ENCODE peak calls at places on chromosomes 16 and 17, in five cellular contexts. One of them, this sample, is unnamed.

GRCh38 chr17:76623271-76624146 is 20.0 kb downstream of the ST6GALNAC1 start:
- DNase-seq in left ventricle myocardium inferior: peak
- DNase-seq in AG04449: no peak
- DNase-seq in heart right ventricle: peak
- DNase-seq in fibroblast of the aortic adventitia: peak
- DNase-seq in this sample: peak

GRCh38 chr16:527015-527903 is at the start of gene CAPN15:
- DNase-seq in left ventricle myocardium inferior: peak
- DNase-seq in AG04449: no peak
- DNase-seq in heart right ventricle: peak
- DNase-seq in fibroblast of the aortic adventitia: peak
- DNase-seq in this sample: peak

GRCh38 chr17:38449364-38449763 is 21.1 kb downstream of the ARHGAP23 start:
- DNase-seq in left ventricle myocardium inferior: no peak
- DNase-seq in AG04449: no peak
- DNase-seq in heart right ventricle: no peak
- DNase-seq in fibroblast of the aortic adventitia: no peak
- DNase-seq in this sample: peak

GRCh38 chr17:4721203-4722135 is 9.8 kb upstream of the MED11 start:
- DNase-seq in left ventricle myocardium inferior: peak
- DNase-seq in AG04449: no peak
- DNase-seq in heart right ventricle: no peak
- DNase-seq in fibroblast of the aortic adventitia: peak
- DNase-seq in this sample: peak

GRCh38 chr16:11757671-11758545 is 15.3 kb upstream of the TXNDC11 start:
- DNase-seq in left ventricle myocardium inferior: no peak
- DNase-seq in AG04449: peak
- DNase-seq in heart right ventricle: no peak
- DNase-seq in fibroblast of the aortic adventitia: peak
- DNase-seq in this sample: no peak

GRCh38 chr16:89638455-89638854 is 19.1 kb downstream of the CHMP1A start:
- DNase-seq in left ventricle myocardium inferior: no peak
- DNase-seq in AG04449: no peak
- DNase-seq in heart right ventricle: no peak
- DNase-seq in fibroblast of the aortic adventitia: no peak
- DNase-seq in this sample: no peak

GRCh38 chr16:53080345-53081031 is 25.7 kb downstream of the CHD9 start:
- DNase-seq in left ventricle myocardium inferior: peak
- DNase-seq in AG04449: no peak
- DNase-seq in heart right ventricle: peak
- DNase-seq in fibroblast of the aortic adventitia: peak
- DNase-seq in this sample: peak

GRCh38 chr16:56252835-56253234 is 61.5 kb downstream of the GNAO1 start:
- DNase-seq in left ventricle myocardium inferior: peak
- DNase-seq in AG04449: no peak
- DNase-seq in heart right ventricle: peak
- DNase-seq in fibroblast of the aortic adventitia: no peak
- DNase-seq in this sample: peak

GRCh38 chr16:86467490-86467889 is 42.8 kb upstream of the FOXF1 start:
- DNase-seq in left ventricle myocardium inferior: no peak
- DNase-seq in AG04449: no peak
- DNase-seq in heart right ventricle: no peak
- DNase-seq in fibroblast of the aortic adventitia: no peak
- DNase-seq in this sample: no peak
- H3K4me3 ChIP-seq in left ventricle myocardium inferior: no peak
- H3K4me3 ChIP-seq in AG04449: no peak
- H3K4me3 ChIP-seq in heart right ventricle: no peak
- H3K4me3 ChIP-seq in fibroblast of the aortic adventitia: no peak
- H3K4me3 ChIP-seq in this sample: no peak

GRCh38 chr17:35144840-35145239 is 2.7 kb upstream of the NLE1 start:
- DNase-seq in left ventricle myocardium inferior: no peak
- DNase-seq in AG04449: no peak
- DNase-seq in heart right ventricle: no peak
- DNase-seq in fibroblast of the aortic adventitia: no peak
- DNase-seq in this sample: no peak

GRCh38 chr17:35138218-35138617 is 3.9 kb downstream of the NLE1 start:
- DNase-seq in left ventricle myocardium inferior: no peak
- DNase-seq in AG04449: no peak
- DNase-seq in heart right ventricle: no peak
- DNase-seq in fibroblast of the aortic adventitia: no peak
- DNase-seq in this sample: no peak

GRCh38 chr17:35146214-35146833 is 1.3 kb upstream of the UNC45B start:
- DNase-seq in left ventricle myocardium inferior: no peak
- DNase-seq in AG04449: no peak
- DNase-seq in heart right ventricle: no peak
- DNase-seq in fibroblast of the aortic adventitia: no peak
- DNase-seq in this sample: no peak

GRCh38 chr17:35141681-35142466 is at the start of gene NLE1:
- DNase-seq in left ventricle myocardium inferior: peak
- DNase-seq in AG04449: no peak
- DNase-seq in heart right ventricle: peak
- DNase-seq in fibroblast of the aortic adventitia: peak
- DNase-seq in this sample: peak

DNA sequence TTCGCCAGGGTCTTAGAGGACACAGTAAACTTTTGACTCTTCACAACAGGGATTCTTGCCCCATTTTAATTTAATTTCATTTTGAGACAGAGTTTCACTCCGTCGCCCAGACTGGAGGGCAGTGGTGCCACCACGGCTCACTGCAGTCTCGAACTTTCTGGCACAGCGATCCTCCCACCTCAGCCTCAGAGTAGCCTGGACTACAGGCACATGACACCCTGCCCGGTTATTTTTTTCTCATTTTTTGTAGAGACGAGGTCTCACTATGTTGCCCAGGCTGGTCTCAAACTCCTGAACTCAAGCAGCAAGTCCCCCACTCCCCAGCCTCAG is 329 bp upstream of the NLE1 start:
- DNase-seq in left ventricle myocardium inferior: no peak
- DNase-seq in AG04449: no peak
- DNase-seq in heart right ventricle: no peak
- DNase-seq in fibroblast of the aortic adventitia: no peak
- DNase-seq in this sample: no peak
- TF ChIP-seq CTCF in left ventricle myocardium inferior: no peak
- TF ChIP-seq CTCF in AG04449: no peak
- TF ChIP-seq CTCF in heart right ventricle: peak
- TF ChIP-seq CTCF in fibroblast of the aortic adventitia: no peak
- TF ChIP-seq CTCF in this sample: no peak

GRCh38 chr16:73813523-73813922 is 483.1 kb upstream of the PSMD7 start:
- DNase-seq in left ventricle myocardium inferior: no peak
- DNase-seq in AG04449: no peak
- DNase-seq in heart right ventricle: no peak
- DNase-seq in fibroblast of the aortic adventitia: no peak
- DNase-seq in this sample: no peak

DNA sequence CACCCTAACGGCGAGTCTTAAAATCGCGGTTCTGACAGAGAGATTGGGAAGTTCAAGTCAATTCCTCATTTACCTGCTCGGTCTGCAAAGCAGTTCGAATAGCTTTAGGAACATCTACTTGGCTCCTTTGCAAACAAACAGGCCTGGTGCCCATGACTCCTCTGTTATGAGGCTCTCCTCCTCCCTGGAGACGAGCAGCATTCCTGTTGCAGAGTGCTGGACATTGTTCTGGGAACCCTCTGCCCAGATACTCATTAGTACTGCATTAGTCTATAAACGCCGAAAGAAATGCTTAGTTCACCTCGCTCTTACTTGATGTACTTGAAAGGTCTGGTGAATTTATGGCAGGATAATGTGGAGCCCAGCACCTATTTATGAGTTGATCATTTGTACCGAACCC is 479.1 kb upstream of the PSMD7 start:
- DNase-seq in left ventricle myocardium inferior: no peak
- DNase-seq in AG04449: no peak
- DNase-seq in heart right ventricle: no peak
- DNase-seq in fibroblast of the aortic adventitia: no peak
- DNase-seq in this sample: no peak
- H3K4me3 ChIP-seq in left ventricle myocardium inferior: no peak
- H3K4me3 ChIP-seq in AG04449: no peak
- H3K4me3 ChIP-seq in heart right ventricle: no peak
- H3K4me3 ChIP-seq in fibroblast of the aortic adventitia: no peak
- H3K4me3 ChIP-seq in this sample: no peak

GRCh38 chr17:57948555-57949420 is 6.4 kb downstream of the CUEDC1 start:
- DNase-seq in left ventricle myocardium inferior: no peak
- DNase-seq in AG04449: peak
- DNase-seq in heart right ventricle: peak
- DNase-seq in fibroblast of the aortic adventitia: peak
- DNase-seq in this sample: peak
- TF ChIP-seq CTCF in left ventricle myocardium inferior: no peak
- TF ChIP-seq CTCF in AG04449: no peak
- TF ChIP-seq CTCF in heart right ventricle: no peak
- TF ChIP-seq CTCF in fibroblast of the aortic adventitia: peak
- TF ChIP-seq CTCF in this sample: no peak

GRCh38 chr17:50263293-50264262 is 10.7 kb upstream of the TMEM92 start:
- DNase-seq in left ventricle myocardium inferior: no peak
- DNase-seq in AG04449: no peak
- DNase-seq in heart right ventricle: no peak
- DNase-seq in fibroblast of the aortic adventitia: no peak
- DNase-seq in this sample: no peak
- H3K4me3 ChIP-seq in left ventricle myocardium inferior: no peak
- H3K4me3 ChIP-seq in AG04449: peak
- H3K4me3 ChIP-seq in heart right ventricle: no peak
- H3K4me3 ChIP-seq in fibroblast of the aortic adventitia: no peak
- H3K4me3 ChIP-seq in this sample: peak

DNA sequence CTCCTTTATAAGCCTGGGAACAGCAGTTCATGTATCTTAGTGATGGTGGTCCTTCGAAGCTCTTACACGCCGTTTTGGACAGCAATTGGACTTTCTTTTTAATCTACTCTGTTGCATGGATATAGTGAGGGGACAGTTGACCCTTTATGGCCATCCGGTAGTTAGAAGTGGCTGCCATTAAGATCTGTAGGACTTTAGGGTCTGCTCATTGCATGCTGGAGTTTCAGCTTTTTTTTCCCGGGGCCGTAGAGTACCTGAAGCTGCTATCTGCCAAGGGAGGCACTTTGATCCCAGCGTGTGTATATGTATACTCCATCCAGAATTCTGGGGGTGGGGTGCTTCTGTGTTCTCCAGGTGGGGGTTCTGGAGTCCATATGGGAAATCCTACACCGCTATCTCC is 1.2 kb downstream of the CYB5D1 start:
- DNase-seq in left ventricle myocardium inferior: no peak
- DNase-seq in AG04449: no peak
- DNase-seq in heart right ventricle: no peak
- DNase-seq in fibroblast of the aortic adventitia: no peak
- DNase-seq in this sample: no peak
- TF ChIP-seq CTCF in left ventricle myocardium inferior: no peak
- TF ChIP-seq CTCF in AG04449: no peak
- TF ChIP-seq CTCF in heart right ventricle: no peak
- TF ChIP-seq CTCF in fibroblast of the aortic adventitia: no peak
- TF ChIP-seq CTCF in this sample: no peak

This sample was measured in foreskin fibroblast.